ENCODE peak calls at places on chromosomes 4 and X, in seven cellular contexts. One of them, this sample, is unnamed.

GRCh38 chr4:183906736-183907651 is 1.9 kb downstream of the STOX2 start:
- DNase-seq in Daoy: peak; percentile 5
- DNase-seq in KBM-7: no peak
- DNase-seq in heart right ventricle: no peak
- DNase-seq in NCI-H2081: no peak
- DNase-seq in transverse colon: no peak
- DNase-seq in amniotic stem cell: no peak
- DNase-seq in this sample: no peak

GRCh38 chr4:77820836-77821561 is 1.8 kb upstream of the CNOT6L start:
- DNase-seq in KBM-7: peak; percentile 37
- DNase-seq in NCI-H2081: peak; percentile 26
- DNase-seq in heart right ventricle: no peak
- DNase-seq in Daoy: no peak
- DNase-seq in amniotic stem cell: no peak
- DNase-seq in transverse colon: no peak
- DNase-seq in this sample: peak; percentile 14

GRCh38 chr4:80035336-80035735 is 37.7 kb downstream of the ANTXR2 start:
- DNase-seq in amniotic stem cell: no peak
- DNase-seq in transverse colon: peak; percentile 63
- DNase-seq in Daoy: no peak
- DNase-seq in KBM-7: peak; percentile 45
- DNase-seq in heart right ventricle: no peak
- DNase-seq in NCI-H2081: peak; percentile 45
- DNase-seq in this sample: peak; percentile 77

GRCh38 chr4:148415500-148415899 is 26.7 kb downstream of the NR3C2 start:
- DNase-seq in transverse colon: no peak
- DNase-seq in amniotic stem cell: no peak
- DNase-seq in KBM-7: no peak
- DNase-seq in heart right ventricle: no peak
- DNase-seq in Daoy: no peak
- DNase-seq in NCI-H2081: no peak
- DNase-seq in this sample: no peak

GRCh38 chr4:89820005-89820404 is 17.0 kb downstream of the SNCA start:
- DNase-seq in transverse colon: no peak
- DNase-seq in KBM-7: no peak
- DNase-seq in amniotic stem cell: no peak
- DNase-seq in Daoy: no peak
- DNase-seq in heart right ventricle: no peak
- DNase-seq in NCI-H2081: no peak
- DNase-seq in this sample: no peak

GRCh38 chrX:100410901-100411801 is 1.1 kb upstream of the PCDH19 start:
- DNase-seq in Daoy: peak; percentile 8
- DNase-seq in amniotic stem cell: no peak
- DNase-seq in heart right ventricle: no peak
- DNase-seq in KBM-7: no peak
- DNase-seq in NCI-H2081: no peak
- DNase-seq in transverse colon: no peak
- DNase-seq in this sample: no peak

GRCh38 chr4:10305816-10306215 is 151.4 kb downstream of the ZNF518B start:
- DNase-seq in transverse colon: no peak
- DNase-seq in amniotic stem cell: no peak
- DNase-seq in Daoy: no peak
- DNase-seq in heart right ventricle: no peak
- DNase-seq in NCI-H2081: no peak
- DNase-seq in KBM-7: no peak
- DNase-seq in this sample: no peak

GRCh38 chrX:149829751-149830191 is 48.0 kb downstream of the MAGEA9 start:
- DNase-seq in transverse colon: no peak
- DNase-seq in heart right ventricle: no peak
- DNase-seq in NCI-H2081: no peak
- DNase-seq in Daoy: peak; percentile 53
- DNase-seq in amniotic stem cell: no peak
- DNase-seq in KBM-7: no peak
- DNase-seq in this sample: no peak

GRCh38 chr4:2837904-2838496 is 5.6 kb upstream of the ADD1 start:
- DNase-seq in Daoy: no peak
- DNase-seq in NCI-H2081: no peak
- DNase-seq in heart right ventricle: peak; percentile 45
- DNase-seq in amniotic stem cell: no peak
- DNase-seq in transverse colon: peak; percentile 53
- DNase-seq in KBM-7: peak; percentile 54
- DNase-seq in this sample: no peak

GRCh38 chrX:142999209-142999720 is 26.5 kb upstream of the SPANXN4 start:
- DNase-seq in heart right ventricle: no peak
- DNase-seq in amniotic stem cell: no peak
- DNase-seq in KBM-7: no peak
- DNase-seq in Daoy: no peak
- DNase-seq in transverse colon: no peak
- DNase-seq in NCI-H2081: no peak
- DNase-seq in this sample: no peak

GRCh38 chr4:143025111-143025704 is 159.5 kb upstream of the USP38 start:
- DNase-seq in transverse colon: no peak
- DNase-seq in Daoy: no peak
- DNase-seq in KBM-7: peak; percentile 46
- DNase-seq in heart right ventricle: no peak
- DNase-seq in NCI-H2081: peak; percentile 1
- DNase-seq in amniotic stem cell: peak; percentile 2
- DNase-seq in this sample: no peak

GRCh38 chrX:133911816-133912495 is 73.4 kb downstream of the GPC3 start:
- DNase-seq in NCI-H2081: no peak
- DNase-seq in KBM-7: no peak
- DNase-seq in Daoy: no peak
- DNase-seq in transverse colon: no peak
- DNase-seq in heart right ventricle: no peak
- DNase-seq in amniotic stem cell: no peak
- DNase-seq in this sample: no peak

GRCh38 chr4:78634011-78634664 is 82.6 kb downstream of the ANXA3 start:
- DNase-seq in Daoy: no peak
- DNase-seq in amniotic stem cell: no peak
- DNase-seq in KBM-7: no peak
- DNase-seq in NCI-H2081: no peak
- DNase-seq in heart right ventricle: peak; percentile 43
- DNase-seq in transverse colon: no peak
- DNase-seq in this sample: no peak

GRCh38 chr4:168716411-168717129 is 219.7 kb downstream of the PALLD start:
- DNase-seq in KBM-7: no peak
- DNase-seq in Daoy: no peak
- DNase-seq in transverse colon: no peak
- DNase-seq in heart right ventricle: no peak
- DNase-seq in NCI-H2081: no peak
- DNase-seq in amniotic stem cell: no peak
- DNase-seq in this sample: no peak

GRCh38 chr4:187227907-187228699 is 504.4 kb upstream of the FAT1 start:
- DNase-seq in Daoy: no peak
- DNase-seq in amniotic stem cell: no peak
- DNase-seq in KBM-7: no peak
- DNase-seq in heart right ventricle: no peak
- DNase-seq in transverse colon: no peak
- DNase-seq in NCI-H2081: no peak
- DNase-seq in this sample: no peak

GRCh38 chr4:177187371-177187770 is 122.3 kb upstream of the NEIL3 start:
- DNase-seq in KBM-7: no peak
- DNase-seq in heart right ventricle: no peak
- DNase-seq in Daoy: no peak
- DNase-seq in transverse colon: no peak
- DNase-seq in amniotic stem cell: no peak
- DNase-seq in NCI-H2081: no peak
- DNase-seq in this sample: no peak

GRCh38 chr4:828641-829271 is 2.8 kb upstream of the CPLX1 start:
- DNase-seq in heart right ventricle: peak; percentile 35
- DNase-seq in NCI-H2081: no peak
- DNase-seq in Daoy: peak; percentile 33
- DNase-seq in amniotic stem cell: no peak
- DNase-seq in KBM-7: no peak
- DNase-seq in transverse colon: no peak
- DNase-seq in this sample: peak; percentile 17

GRCh38 chrX:44951572-44952067 is 78.6 kb downstream of the KDM6A start:
- DNase-seq in KBM-7: no peak
- DNase-seq in NCI-H2081: no peak
- DNase-seq in amniotic stem cell: no peak
- DNase-seq in Daoy: no peak
- DNase-seq in heart right ventricle: no peak
- DNase-seq in transverse colon: no peak
- DNase-seq in this sample: no peak

GRCh38 chrX:134181261-134181660 is 55.7 kb upstream of the CCDC160 start:
- DNase-seq in NCI-H2081: no peak
- DNase-seq in Daoy: no peak
- DNase-seq in KBM-7: no peak
- DNase-seq in amniotic stem cell: no peak
- DNase-seq in transverse colon: no peak
- DNase-seq in heart right ventricle: no peak
- DNase-seq in this sample: no peak

GRCh38 chr4:52655505-52655904 is 3.6 kb downstream of the USP46 start:
- DNase-seq in transverse colon: no peak
- DNase-seq in amniotic stem cell: no peak
- DNase-seq in heart right ventricle: no peak
- DNase-seq in KBM-7: no peak
- DNase-seq in NCI-H2081: no peak
- DNase-seq in Daoy: no peak
- DNase-seq in this sample: no peak

GRCh38 chr4:15912236-15912635 is 26.3 kb downstream of the FGFBP1 start:
- DNase-seq in KBM-7: no peak
- DNase-seq in NCI-H2081: no peak
- DNase-seq in amniotic stem cell: no peak
- DNase-seq in transverse colon: no peak
- DNase-seq in Daoy: no peak
- DNase-seq in heart right ventricle: no peak
- DNase-seq in this sample: no peak

GRCh38 chr4:86472377-86473019 is 112.6 kb upstream of the MAPK10 start:
- DNase-seq in amniotic stem cell: no peak
- DNase-seq in heart right ventricle: no peak
- DNase-seq in Daoy: no peak
- DNase-seq in KBM-7: no peak
- DNase-seq in transverse colon: no peak
- DNase-seq in NCI-H2081: peak; percentile 3
- DNase-seq in this sample: no peak

This sample was measured in left colon.